ENCODE peak calls at places on chromosomes 2 and 18, in four cellular contexts. H is fibroblast of mammary gland, A is T-helper 22 cell, B is lower lobe of right lung. X is an unnamed sample.

GRCh38 chr2:109537565-109538221 is 76.1 kb downstream of the SEPTIN10 start:
- DNase-seq in H (peak), A (no peak), B (no peak), X (no peak)

GRCh38 chr2:130818809-130819208 is 17.9 kb upstream of the ARHGEF4 start:
- DNase-seq in H (no peak), A (no peak), B (no peak), X (no peak)

GRCh38 chr2:71747573-71747972 is 294.2 kb downstream of the DYSF start:
- DNase-seq in H (no peak), A (no peak), B (no peak), X (no peak)

GRCh38 chr2:191688934-191689695 is 11.2 kb downstream of the NABP1 start:
- DNase-seq in H (peak), A (no peak), B (no peak), X (no peak)

GRCh38 chr18:79403723-79404566 is 8.2 kb downstream of the NFATC1 start:
- DNase-seq in H (no peak), A (no peak), B (peak), X (no peak)

GRCh38 chr2:29196792-29197788 is 81.9 kb downstream of the CLIP4 start:
- DNase-seq in H (peak), A (peak), B (peak), X (peak)

GRCh38 chr2:186209532-186209931 is 276.5 kb upstream of the ZC3H15 start:
- DNase-seq in H (no peak), A (no peak), B (no peak), X (no peak)

GRCh38 chr2:96344011-96344410 is 8.4 kb downstream of the NCAPH start:
- DNase-seq in H (no peak), A (peak), B (no peak), X (no peak)

GRCh38 chr18:13301691-13302469 is 83.3 kb downstream of the LDLRAD4 start:
- DNase-seq in H (no peak), A (no peak), B (no peak), X (no peak)

GRCh38 chr2:129165001-129165400 is 814.5 kb upstream of the RAB6C start:
- DNase-seq in H (peak), A (no peak), B (no peak), X (no peak)

GRCh38 chr2:48483916-48484315 is 46.0 kb upstream of the STON1 start:
- DNase-seq in H (peak), A (no peak), B (no peak), X (no peak)

GRCh38 chr2:151258121-151258520 is 3.5 kb downstream of the RBM43 start:
- DNase-seq in H (peak), A (no peak), B (no peak), X (peak)

GRCh38 chr2:28716265-28716865 is 35.3 kb upstream of the PPP1CB start:
- DNase-seq in H (peak), A (no peak), B (no peak), X (peak)

GRCh38 chr2:235957231-235957630 is 211.0 kb downstream of the GBX2 start:
- DNase-seq in H (no peak), A (no peak), B (no peak), X (no peak)

GRCh38 chr2:176104338-176105077 is 2.6 kb upstream of the HOXD11 start:
- DNase-seq in H (peak), A (no peak), B (no peak), X (no peak)

GRCh38 chr2:109481599-109481998 is 132.2 kb downstream of the SEPTIN10 start:
- DNase-seq in H (no peak), A (no peak), B (peak), X (no peak)

GRCh38 chr2:108320326-108320932 is 31.7 kb downstream of the SULT1C2 start:
- DNase-seq in H (no peak), A (no peak), B (no peak), X (no peak)

GRCh38 chr2:141923657-141924056 is 207.2 kb downstream of the LRP1B start:
- DNase-seq in H (peak), A (no peak), B (no peak), X (no peak)

GRCh38 chr2:29000481-29000880 is 19.4 kb downstream of the TOGARAM2 start:
- DNase-seq in H (no peak), A (peak), B (peak), X (no peak)

GRCh38 chr2:111052621-111053020 is 68.1 kb upstream of the BCL2L11 start:
- DNase-seq in H (no peak), A (no peak), B (no peak), X (no peak)

GRCh38 chr2:207135801-207136457 is 29.8 kb downstream of the KLF7 start:
- DNase-seq in H (no peak), A (no peak), B (no peak), X (no peak)

GRCh38 chr2:159157361-159158045 is 129.0 kb downstream of the WDSUB1 start:
- DNase-seq in H (no peak), A (no peak), B (no peak), X (no peak)

X was measured in smooth muscle cell of the brain vasculature.